ENCODE peak calls at places on chromosomes 16 and 17, in seven cellular contexts. One of them, this sample, is unnamed.

GRCh38 chr16:87314990-87315420 is 2.2 kb downstream of the C16orf95 start:
- DNase-seq in B cell: no peak
- DNase-seq in Calu3: no peak
- DNase-seq in progenitor cell of endocrine pancreas: no peak
- DNase-seq in fibroblast of lung: no peak
- DNase-seq in brain microvascular endothelial cell: no peak
- DNase-seq in nephron progenitor cell: no peak
- DNase-seq in this sample: no peak

GRCh38 chr17:81086789-81087551 is 52.0 kb downstream of the BAIAP2 start:
- DNase-seq in nephron progenitor cell: no peak
- DNase-seq in B cell: no peak
- DNase-seq in fibroblast of lung: no peak
- DNase-seq in brain microvascular endothelial cell: no peak
- DNase-seq in Calu3: no peak
- DNase-seq in progenitor cell of endocrine pancreas: no peak
- DNase-seq in this sample: no peak

GRCh38 chr17:75396025-75396424 is 9.5 kb downstream of the GRB2 start:
- DNase-seq in Calu3: no peak
- DNase-seq in fibroblast of lung: no peak
- DNase-seq in nephron progenitor cell: no peak
- DNase-seq in brain microvascular endothelial cell: no peak
- DNase-seq in B cell: no peak
- DNase-seq in progenitor cell of endocrine pancreas: no peak
- DNase-seq in this sample: no peak

GRCh38 chr16:68656771-68657170 is 11.7 kb downstream of the CDH3 start:
- DNase-seq in nephron progenitor cell: no peak
- DNase-seq in fibroblast of lung: no peak
- DNase-seq in Calu3: no peak
- DNase-seq in brain microvascular endothelial cell: no peak
- DNase-seq in progenitor cell of endocrine pancreas: no peak
- DNase-seq in B cell: no peak
- DNase-seq in this sample: no peak

GRCh38 chr17:83193336-83194188 is 114.2 kb downstream of the METRNL start:
- DNase-seq in progenitor cell of endocrine pancreas: no peak
- DNase-seq in fibroblast of lung: no peak
- DNase-seq in B cell: no peak
- DNase-seq in brain microvascular endothelial cell: no peak
- DNase-seq in nephron progenitor cell: no peak
- DNase-seq in Calu3: no peak
- DNase-seq in this sample: no peak

GRCh38 chr17:73256220-73256619 is 5.5 kb downstream of the CPSF4L start:
- DNase-seq in progenitor cell of endocrine pancreas: no peak
- DNase-seq in fibroblast of lung: no peak
- DNase-seq in nephron progenitor cell: no peak
- DNase-seq in Calu3: no peak
- DNase-seq in B cell: no peak
- DNase-seq in brain microvascular endothelial cell: no peak
- DNase-seq in this sample: no peak

GRCh38 chr17:56347646-56348045 is 194.4 kb downstream of the ANKFN1 start:
- DNase-seq in B cell: no peak
- DNase-seq in fibroblast of lung: no peak
- DNase-seq in progenitor cell of endocrine pancreas: no peak
- DNase-seq in nephron progenitor cell: no peak
- DNase-seq in brain microvascular endothelial cell: no peak
- DNase-seq in Calu3: no peak
- DNase-seq in this sample: no peak

GRCh38 chr16:56625943-56626654 is 518 bp downstream of the MT1E start:
- DNase-seq in nephron progenitor cell: no peak
- DNase-seq in Calu3: no peak
- DNase-seq in progenitor cell of endocrine pancreas: no peak
- DNase-seq in fibroblast of lung: peak
- DNase-seq in brain microvascular endothelial cell: peak
- DNase-seq in B cell: no peak
- DNase-seq in this sample: no peak

GRCh38 chr17:31495049-31495885 is 103.8 kb downstream of the RAB11FIP4 start:
- DNase-seq in nephron progenitor cell: no peak
- DNase-seq in B cell: no peak
- DNase-seq in brain microvascular endothelial cell: no peak
- DNase-seq in fibroblast of lung: no peak
- DNase-seq in Calu3: peak
- DNase-seq in progenitor cell of endocrine pancreas: no peak
- DNase-seq in this sample: peak

GRCh38 chr16:72536673-72537435 is 364.9 kb upstream of the PMFBP1 start:
- DNase-seq in fibroblast of lung: peak
- DNase-seq in brain microvascular endothelial cell: no peak
- DNase-seq in nephron progenitor cell: no peak
- DNase-seq in Calu3: no peak
- DNase-seq in B cell: no peak
- DNase-seq in progenitor cell of endocrine pancreas: no peak
- DNase-seq in this sample: no peak

DNA sequence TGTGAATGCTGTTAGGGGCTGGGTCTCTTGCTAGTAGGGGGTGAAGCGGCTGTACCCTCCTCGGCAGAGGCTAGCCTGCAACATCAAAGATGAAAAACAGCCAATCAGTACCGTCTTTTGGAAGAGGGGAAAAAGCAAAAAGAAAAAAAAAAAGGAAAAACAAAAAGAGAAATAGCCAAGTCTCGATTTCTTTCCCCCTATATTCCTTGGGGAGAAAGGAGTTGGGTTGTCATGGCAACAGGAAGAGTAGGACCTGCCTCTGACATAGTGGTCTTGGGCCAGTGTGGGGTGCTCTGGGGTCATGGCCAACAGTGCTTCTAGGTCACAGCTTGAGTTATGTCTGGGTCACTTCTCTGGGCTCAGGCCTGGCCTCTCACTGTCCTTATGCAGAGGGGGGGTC is 17.9 kb downstream of the ENGASE start:
- DNase-seq in fibroblast of lung: no peak
- DNase-seq in Calu3: no peak
- DNase-seq in nephron progenitor cell: no peak
- DNase-seq in progenitor cell of endocrine pancreas: no peak
- DNase-seq in B cell: no peak
- DNase-seq in brain microvascular endothelial cell: no peak
- DNase-seq in this sample: no peak
- TF ChIP-seq CTCF in fibroblast of lung: no peak
- TF ChIP-seq CTCF in Calu3: no peak
- TF ChIP-seq CTCF in nephron progenitor cell: no peak
- TF ChIP-seq CTCF in progenitor cell of endocrine pancreas: no peak
- TF ChIP-seq CTCF in B cell: no peak
- TF ChIP-seq CTCF in brain microvascular endothelial cell: no peak
- TF ChIP-seq CTCF in this sample: no peak

GRCh38 chr17:7292729-7293128 is 1.7 kb downstream of the YBX2 start:
- DNase-seq in brain microvascular endothelial cell: no peak
- DNase-seq in nephron progenitor cell: no peak
- DNase-seq in Calu3: no peak
- DNase-seq in B cell: no peak
- DNase-seq in fibroblast of lung: no peak
- DNase-seq in progenitor cell of endocrine pancreas: no peak
- DNase-seq in this sample: no peak

GRCh38 chr17:7292194-7292593 is 2.2 kb downstream of the YBX2 start:
- DNase-seq in brain microvascular endothelial cell: no peak
- DNase-seq in B cell: no peak
- DNase-seq in fibroblast of lung: no peak
- DNase-seq in Calu3: no peak
- DNase-seq in nephron progenitor cell: no peak
- DNase-seq in progenitor cell of endocrine pancreas: no peak
- DNase-seq in this sample: no peak

GRCh38 chr17:7289256-7290032 is 5.0 kb downstream of the YBX2 start:
- DNase-seq in Calu3: no peak
- DNase-seq in progenitor cell of endocrine pancreas: no peak
- DNase-seq in brain microvascular endothelial cell: no peak
- DNase-seq in fibroblast of lung: no peak
- DNase-seq in B cell: no peak
- DNase-seq in nephron progenitor cell: no peak
- DNase-seq in this sample: no peak

GRCh38 chr17:7290166-7290565 is 4.3 kb downstream of the YBX2 start:
- DNase-seq in nephron progenitor cell: no peak
- DNase-seq in fibroblast of lung: no peak
- DNase-seq in B cell: no peak
- DNase-seq in progenitor cell of endocrine pancreas: no peak
- DNase-seq in brain microvascular endothelial cell: no peak
- DNase-seq in Calu3: no peak
- DNase-seq in this sample: no peak

DNA sequence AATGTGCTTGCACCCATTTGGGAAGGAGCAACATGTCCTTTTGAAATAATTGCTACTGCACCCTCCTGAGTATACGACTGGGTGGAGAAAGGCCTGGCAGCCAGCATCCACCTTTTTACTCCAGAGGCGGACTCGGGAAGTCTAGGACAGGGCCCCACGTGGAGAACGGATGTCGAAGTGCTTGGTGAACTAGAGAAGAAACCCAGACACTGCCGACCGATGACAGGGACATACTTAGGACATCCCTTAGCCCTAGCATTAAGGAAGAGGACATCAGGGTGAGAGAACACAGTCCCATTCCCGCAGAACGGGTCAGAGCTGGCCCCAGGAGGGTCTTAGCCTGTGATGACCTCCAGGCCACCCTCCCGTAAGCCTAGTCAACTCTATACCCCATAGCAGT is 3.8 kb downstream of the YBX2 start:
- DNase-seq in nephron progenitor cell: no peak
- DNase-seq in fibroblast of lung: no peak
- DNase-seq in Calu3: no peak
- DNase-seq in progenitor cell of endocrine pancreas: no peak
- DNase-seq in brain microvascular endothelial cell: no peak
- DNase-seq in B cell: no peak
- DNase-seq in this sample: no peak
- TF ChIP-seq CTCF in nephron progenitor cell: no peak
- TF ChIP-seq CTCF in fibroblast of lung: no peak
- TF ChIP-seq CTCF in Calu3: no peak
- TF ChIP-seq CTCF in progenitor cell of endocrine pancreas: no peak
- TF ChIP-seq CTCF in brain microvascular endothelial cell: no peak
- TF ChIP-seq CTCF in B cell: no peak
- TF ChIP-seq CTCF in this sample: no peak

DNA sequence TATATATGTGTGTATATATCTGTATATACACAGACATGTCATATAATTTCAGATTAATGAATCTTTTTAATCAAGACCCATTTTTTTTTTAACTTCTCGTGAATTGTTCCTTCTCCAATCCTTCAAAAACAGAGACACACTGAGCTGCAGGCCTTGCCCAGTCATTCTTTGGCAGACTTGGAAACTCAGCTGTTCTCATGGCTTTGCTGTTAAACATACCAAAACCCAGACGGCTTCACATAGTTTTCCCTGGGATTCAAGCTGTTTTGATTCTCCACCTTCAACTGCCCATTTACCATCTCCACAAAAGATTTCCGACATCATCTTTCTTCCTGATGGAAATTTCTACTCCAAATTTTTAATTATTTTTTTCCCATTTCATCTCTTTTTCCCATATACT is 148.7 kb downstream of the KCNJ2 start:
- DNase-seq in fibroblast of lung: peak
- DNase-seq in Calu3: no peak
- DNase-seq in nephron progenitor cell: no peak
- DNase-seq in progenitor cell of endocrine pancreas: no peak
- DNase-seq in B cell: no peak
- DNase-seq in brain microvascular endothelial cell: no peak
- DNase-seq in this sample: no peak
- TF ChIP-seq CTCF in fibroblast of lung: no peak
- TF ChIP-seq CTCF in Calu3: no peak
- TF ChIP-seq CTCF in nephron progenitor cell: no peak
- TF ChIP-seq CTCF in progenitor cell of endocrine pancreas: no peak
- TF ChIP-seq CTCF in B cell: no peak
- TF ChIP-seq CTCF in brain microvascular endothelial cell: no peak
- TF ChIP-seq CTCF in this sample: no peak

GRCh38 chr17:66198242-66198641 is 6.3 kb upstream of the CEP112 start:
- DNase-seq in brain microvascular endothelial cell: no peak
- DNase-seq in B cell: no peak
- DNase-seq in Calu3: no peak
- DNase-seq in nephron progenitor cell: no peak
- DNase-seq in progenitor cell of endocrine pancreas: no peak
- DNase-seq in fibroblast of lung: no peak
- DNase-seq in this sample: no peak

GRCh38 chr17:66203274-66204015 is 11.5 kb upstream of the CEP112 start:
- DNase-seq in nephron progenitor cell: no peak
- DNase-seq in Calu3: no peak
- DNase-seq in brain microvascular endothelial cell: no peak
- DNase-seq in fibroblast of lung: no peak
- DNase-seq in B cell: no peak
- DNase-seq in progenitor cell of endocrine pancreas: no peak
- DNase-seq in this sample: no peak

GRCh38 chr17:66200685-66201092 is 8.8 kb upstream of the CEP112 start:
- DNase-seq in B cell: no peak
- DNase-seq in Calu3: peak
- DNase-seq in nephron progenitor cell: peak
- DNase-seq in progenitor cell of endocrine pancreas: peak
- DNase-seq in brain microvascular endothelial cell: peak
- DNase-seq in fibroblast of lung: peak
- DNase-seq in this sample: peak
- TF ChIP-seq CTCF in B cell: peak
- TF ChIP-seq CTCF in Calu3: peak
- TF ChIP-seq CTCF in nephron progenitor cell: peak
- TF ChIP-seq CTCF in progenitor cell of endocrine pancreas: peak
- TF ChIP-seq CTCF in brain microvascular endothelial cell: peak
- TF ChIP-seq CTCF in fibroblast of lung: peak
- TF ChIP-seq CTCF in this sample: peak